ENCODE peak calls at places on chromosomes 1 and 21, in four cellular contexts. P is brain microvascular endothelial cell, X is mesothelial cell of epicardium, F is T-helper 9 cell. Z is an unnamed sample.
A peak's percentile ranks its signal among the peaks of the same experiment; 100 is the strongest.

GRCh38 chr1:104136621-104137020 is 386.9 kb downstream of the AMY1C start:
- DNase-seq in P (no peak), X (no peak), F (no peak), Z (no peak)

GRCh38 chr1:150976879-150977694 is 2.5 kb upstream of the CERS2 start:
- DNase-seq in P (no peak), X (no peak), F (peak; percentile 53), Z (no peak)

GRCh38 chr1:101260531-101260930 is 23.7 kb downstream of the S1PR1 start:
- DNase-seq in P (no peak), X (no peak), F (no peak), Z (no peak)

GRCh38 chr21:29074007-29074376 is 544 bp upstream of the CCT8 start:
- DNase-seq in P (no peak), X (no peak), F (no peak), Z (no peak)

GRCh38 chr1:183580281-183580682 is 10.0 kb downstream of the NCF2 start:
- DNase-seq in P (no peak), X (no peak), F (no peak), Z (no peak)

GRCh38 chr1:155392898-155393411 is 72.3 kb downstream of the RUSC1 start:
- DNase-seq in P (no peak), X (no peak), F (no peak), Z (no peak)

GRCh38 chr1:56719171-56719570 is 74.1 kb downstream of the PRKAA2 start:
- DNase-seq in P (no peak), X (no peak), F (no peak), Z (no peak)

GRCh38 chr1:45299981-45300668 is 26.6 kb upstream of the HPDL start:
- DNase-seq in P (peak; percentile 71), X (peak; percentile 46), F (no peak), Z (no peak)

GRCh38 chr21:42390193-42390592 is 5.7 kb downstream of the TMPRSS3 start:
- DNase-seq in P (no peak), X (no peak), F (no peak), Z (no peak)

GRCh38 chr1:79197421-79197820 is 190.9 kb upstream of the ADGRL4 start:
- DNase-seq in P (peak; percentile 19), X (no peak), F (no peak), Z (no peak)

GRCh38 chr1:168136709-168137514 is at the start of gene GPR161:
- DNase-seq in P (no peak), X (peak; percentile 79), F (peak; percentile 14), Z (peak; percentile 55)

GRCh38 chr1:95916616-95917015 is 682.6 kb downstream of the RWDD3 start:
- DNase-seq in P (no peak), X (no peak), F (no peak), Z (no peak)

GRCh38 chr1:18001725-18002124 is 105.9 kb upstream of the IGSF21 start:
- DNase-seq in P (no peak), X (no peak), F (no peak), Z (no peak)

GRCh38 chr1:88079036-88079435 is 605.0 kb upstream of the PKN2 start:
- DNase-seq in P (no peak), X (no peak), F (no peak), Z (no peak)

GRCh38 chr1:110489973-110490542 is 28.9 kb downstream of the KCNA10 start:
- DNase-seq in P (no peak), X (no peak), F (no peak), Z (no peak)

GRCh38 chr1:172766462-172766861 is 107.6 kb downstream of the FASLG start:
- DNase-seq in P (no peak), X (no peak), F (no peak), Z (no peak)

GRCh38 chr1:167587342-167587741 is 33.8 kb upstream of the CREG1 start:
- DNase-seq in P (no peak), X (no peak), F (no peak), Z (no peak)

GRCh38 chr1:206754011-206754410 is 16.6 kb upstream of the IL19 start:
- DNase-seq in P (no peak), X (no peak), F (no peak), Z (no peak)

GRCh38 chr1:115671176-115672062 is 29.6 kb downstream of the VANGL1 start:
- DNase-seq in P (peak; percentile 58), X (no peak), F (no peak), Z (no peak)

GRCh38 chr1:192088496-192088895 is 69.8 kb upstream of the RGS18 start:
- DNase-seq in P (no peak), X (no peak), F (no peak), Z (no peak)

GRCh38 chr1:208256091-208256490 is 11.9 kb upstream of the PLXNA2 start:
- DNase-seq in P (no peak), X (no peak), F (no peak), Z (no peak)